ENCODE peak calls at places on chromosomes 6 and 20, in six cellular contexts. Q, W, U, D, B and C are unnamed samples.

GRCh38 chr6:132830236-132830799 is 15.9 kb downstream of the RPS12 start:
- DNase-seq in Q (no peak), W (no peak), U (no peak), D (no peak), B (peak), C (no peak)

GRCh38 chr6:2503816-2504494 is 246.8 kb downstream of the MYLK4 start:
- DNase-seq in Q (no peak), W (no peak), U (no peak), D (no peak), B (peak), C (no peak)

GRCh38 chr6:76003686-76004085 is 68.8 kb downstream of the IMPG1 start:
- DNase-seq in Q (no peak), W (no peak), U (no peak), D (no peak), B (no peak), C (no peak)

GRCh38 chr6:5679696-5680494 is 326.8 kb downstream of the NRN1 start:
- DNase-seq in Q (peak), W (no peak), U (no peak), D (no peak), B (no peak), C (no peak)

GRCh38 chr6:116556065-116556464 is 2.5 kb downstream of the CALHM4 start:
- DNase-seq in Q (no peak), W (no peak), U (no peak), D (no peak), B (peak), C (no peak)

GRCh38 chr6:150143521-150144293 is 863 bp downstream of the PPP1R14C start:
- DNase-seq in Q (no peak), W (no peak), U (no peak), D (peak), B (no peak), C (no peak)

GRCh38 chr6:95923518-95923917 is 92.3 kb upstream of the FUT9 start:
- DNase-seq in Q (peak), W (peak), U (no peak), D (no peak), B (no peak), C (no peak)

GRCh38 chr6:28489366-28490190 is 26.0 kb downstream of the GPX6 start:
- DNase-seq in Q (peak), W (peak), U (peak), D (peak), B (peak), C (no peak)

GRCh38 chr20:25272223-25273000 is 24.5 kb downstream of the PYGB start:
- DNase-seq in Q (no peak), W (no peak), U (no peak), D (peak), B (peak), C (peak)

GRCh38 chr20:11032611-11033010 is 358.8 kb upstream of the JAG1 start:
- DNase-seq in Q (no peak), W (no peak), U (no peak), D (no peak), B (no peak), C (no peak)

GRCh38 chr6:73873081-73873480 is 177.1 kb downstream of the CD109 start:
- DNase-seq in Q (no peak), W (no peak), U (no peak), D (no peak), B (no peak), C (no peak)

GRCh38 chr6:45420909-45421699 is 43.4 kb upstream of the SUPT3H start:
- DNase-seq in Q (peak), W (peak), U (no peak), D (no peak), B (peak), C (no peak)

GRCh38 chr20:62409935-62410741 is 3.1 kb upstream of the CABLES2 start:
- DNase-seq in Q (peak), W (peak), U (peak), D (peak), B (peak), C (peak)

GRCh38 chr6:137307163-137307851 is 88.1 kb upstream of the IFNGR1 start:
- DNase-seq in Q (no peak), W (no peak), U (no peak), D (no peak), B (no peak), C (no peak)

GRCh38 chr6:20939161-20939775 is 405.0 kb downstream of the CDKAL1 start:
- DNase-seq in Q (no peak), W (no peak), U (no peak), D (no peak), B (no peak), C (no peak)

GRCh38 chr20:51382986-51383821 is 159.3 kb downstream of the NFATC2 start:
- DNase-seq in Q (no peak), W (no peak), U (no peak), D (no peak), B (no peak), C (no peak)

GRCh38 chr6:98146656-98147055 is 687.7 kb upstream of the POU3F2 start:
- DNase-seq in Q (no peak), W (no peak), U (no peak), D (no peak), B (no peak), C (no peak)

GRCh38 chr6:170037541-170038250 is 253.2 kb downstream of the DLL1 start:
- DNase-seq in Q (no peak), W (no peak), U (no peak), D (no peak), B (no peak), C (no peak)

GRCh38 chr6:117920493-117920845 is 13.4 kb downstream of the SLC35F1 start:
- DNase-seq in Q (no peak), W (no peak), U (no peak), D (no peak), B (no peak), C (no peak)

GRCh38 chr6:13741358-13741757 is 29.7 kb upstream of the RANBP9 start:
- DNase-seq in Q (no peak), W (no peak), U (no peak), D (no peak), B (no peak), C (no peak)

GRCh38 chr6:166780284-166780683 is 153.2 kb upstream of the RPS6KA2 start:
- DNase-seq in Q (no peak), W (no peak), U (no peak), D (no peak), B (no peak), C (no peak)

GRCh38 chr6:118495639-118496296 is 52.3 kb upstream of the PLN start:
- DNase-seq in Q (no peak), W (no peak), U (no peak), D (no peak), B (peak), C (no peak)

GRCh38 chr6:140779991-140780596 is 1352.6 kb upstream of the GJE1 start:
- DNase-seq in Q (no peak), W (no peak), U (no peak), D (no peak), B (peak), C (no peak)

GRCh38 chr6:14711056-14711703 is 534.7 kb upstream of the JARID2 start:
- DNase-seq in Q (peak), W (peak), U (no peak), D (no peak), B (peak), C (no peak)

GRCh38 chr6:160393966-160394653 is 45.9 kb downstream of the SLC22A3 start:
- DNase-seq in Q (no peak), W (no peak), U (no peak), D (no peak), B (peak), C (no peak)

GRCh38 chr20:688809-689208 is 13.2 kb upstream of the SCRT2 start:
- DNase-seq in Q (no peak), W (no peak), U (no peak), D (no peak), B (peak), C (no peak)

GRCh38 chr20:23320317-23320716 is 30.3 kb upstream of the NXT1 start:
- DNase-seq in Q (no peak), W (no peak), U (no peak), D (no peak), B (peak), C (no peak)

GRCh38 chr6:26538936-26539615 is 910 bp downstream of the HMGN4 start:
- DNase-seq in Q (no peak), W (no peak), U (no peak), D (no peak), B (peak), C (no peak)

GRCh38 chr6:31585531-31585930 is 546 bp upstream of the LST1 start:
- DNase-seq in Q (no peak), W (peak), U (no peak), D (no peak), B (no peak), C (no peak)
- TF ChIP-seq CTCF in Q (peak), W (peak), U (peak), D (no peak), B (peak), C (no peak)

GRCh38 chr6:120764312-120764711 is 570.0 kb downstream of the TBC1D32 start:
- DNase-seq in Q (no peak), W (no peak), U (no peak), D (no peak), B (no peak), C (no peak)
- TF ChIP-seq CTCF in Q (no peak), W (no peak), U (no peak), D (no peak), B (no peak), C (no peak)

GRCh38 chr6:68343901-68344300 is 291.2 kb upstream of the ADGRB3 start:
- DNase-seq in Q (no peak), W (peak), U (no peak), D (no peak), B (peak), C (no peak)
- TF ChIP-seq CTCF in Q (peak), W (peak), U (no peak), D (no peak), B (peak), C (no peak)

GRCh38 chr20:15811951-15812350 is 761.3 kb downstream of the KIF16B start:
- DNase-seq in Q (no peak), W (no peak), U (no peak), D (no peak), B (no peak), C (no peak)

GRCh38 chr20:15812696-15813095 is 760.6 kb downstream of the KIF16B start:
- DNase-seq in Q (no peak), W (no peak), U (no peak), D (no peak), B (no peak), C (no peak)

GRCh38 chr20:15802020-15802419 is 771.2 kb downstream of the KIF16B start:
- DNase-seq in Q (no peak), W (no peak), U (no peak), D (no peak), B (no peak), C (no peak)

DNA sequence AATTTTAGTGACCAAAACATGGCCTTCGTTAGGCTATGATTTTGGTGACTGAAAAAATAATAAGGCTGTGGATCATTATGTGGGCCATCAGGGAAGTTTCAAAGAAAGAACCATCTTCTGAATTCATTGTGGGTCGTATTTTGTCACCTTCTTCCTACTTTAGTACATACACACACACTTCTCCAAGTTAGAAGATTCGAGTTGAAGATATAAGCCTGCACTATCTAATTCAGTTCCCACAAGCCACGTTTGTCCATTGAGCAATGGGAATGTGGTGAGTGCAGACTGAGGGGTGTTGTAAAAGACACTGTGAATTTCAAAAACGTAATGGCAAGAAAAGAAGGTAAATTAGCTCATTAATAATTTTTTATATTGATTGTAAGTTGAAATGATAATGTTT is 766.0 kb downstream of the KIF16B start:
- DNase-seq in Q (no peak), W (no peak), U (no peak), D (no peak), B (no peak), C (no peak)
- TF ChIP-seq CTCF in Q (no peak), W (no peak), U (no peak), D (no peak), B (no peak), C (no peak)

GRCh38 chr6:155340464-155341129 is 26.3 kb upstream of the TFB1M start:
- DNase-seq in Q (no peak), W (no peak), U (no peak), D (no peak), B (peak), C (no peak)
- TF ChIP-seq CTCF in Q (no peak), W (no peak), U (no peak), D (no peak), B (peak), C (no peak)

DNA sequence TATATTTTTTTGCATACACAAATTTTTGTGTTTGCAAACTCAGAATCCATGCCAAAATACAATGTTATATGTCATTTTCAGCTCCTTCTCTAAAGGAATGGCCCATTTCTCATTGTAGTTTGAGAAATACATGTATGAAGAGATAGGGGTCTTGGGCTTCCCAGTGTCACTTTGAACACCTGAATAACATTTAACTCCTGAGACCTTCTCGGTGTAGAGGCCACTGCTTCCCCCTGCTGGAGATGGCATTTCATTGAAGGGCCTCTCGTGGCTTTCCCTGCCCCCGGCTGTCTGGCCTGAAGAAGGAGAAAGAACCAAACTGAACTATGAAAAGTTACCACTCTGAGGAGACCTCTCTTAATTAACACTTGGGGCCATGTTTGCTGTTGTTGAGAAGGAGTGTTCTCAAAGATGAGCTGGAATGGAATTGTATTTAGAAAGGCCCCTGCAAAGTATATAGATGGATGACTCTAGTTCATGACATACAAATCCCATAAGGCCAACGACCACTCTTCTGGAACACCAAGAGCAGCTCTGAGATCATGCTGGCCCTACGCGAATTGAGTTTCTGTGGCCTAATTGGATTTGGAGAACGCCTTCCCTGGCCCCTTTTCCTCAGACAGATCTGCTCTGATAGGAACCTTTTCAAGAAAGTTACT is 58.8 kb downstream of the VAPB start:
- DNase-seq in Q (peak), W (no peak), U (peak), D (no peak), B (peak), C (no peak)
- TF ChIP-seq CTCF in Q (peak), W (peak), U (peak), D (peak), B (peak), C (no peak)

GRCh38 chr6:107564223-107564855 is 74.4 kb downstream of the SOBP start:
- DNase-seq in Q (no peak), W (no peak), U (no peak), D (no peak), B (no peak), C (no peak)
- TF ChIP-seq CTCF in Q (no peak), W (no peak), U (no peak), D (no peak), B (no peak), C (no peak)

GRCh38 chr6:43204271-43205105 is 22.5 kb downstream of the CUL9 start:
- DNase-seq in Q (no peak), W (no peak), U (no peak), D (no peak), B (no peak), C (no peak)

GRCh38 chr6:43203029-43203717 is 21.2 kb downstream of the CUL9 start:
- DNase-seq in Q (no peak), W (no peak), U (no peak), D (no peak), B (no peak), C (no peak)

GRCh38 chr6:43203718-43204095 is 21.7 kb downstream of the CUL9 start:
- DNase-seq in Q (no peak), W (no peak), U (no peak), D (no peak), B (no peak), C (no peak)

GRCh38 chr6:43205849-43206248 is 23.4 kb downstream of the DNPH1 start:
- DNase-seq in Q (no peak), W (no peak), U (no peak), D (no peak), B (no peak), C (no peak)

GRCh38 chr6:43207286-43207685 is 22.0 kb downstream of the DNPH1 start:
- DNase-seq in Q (no peak), W (no peak), U (no peak), D (no peak), B (no peak), C (no peak)
- TF ChIP-seq CTCF in Q (no peak), W (no peak), U (no peak), D (no peak), B (no peak), C (no peak)

GRCh38 chr20:43209831-43210230 is 20.1 kb upstream of the PTPRT start:
- DNase-seq in Q (no peak), W (no peak), U (no peak), D (no peak), B (no peak), C (no peak)

DNA sequence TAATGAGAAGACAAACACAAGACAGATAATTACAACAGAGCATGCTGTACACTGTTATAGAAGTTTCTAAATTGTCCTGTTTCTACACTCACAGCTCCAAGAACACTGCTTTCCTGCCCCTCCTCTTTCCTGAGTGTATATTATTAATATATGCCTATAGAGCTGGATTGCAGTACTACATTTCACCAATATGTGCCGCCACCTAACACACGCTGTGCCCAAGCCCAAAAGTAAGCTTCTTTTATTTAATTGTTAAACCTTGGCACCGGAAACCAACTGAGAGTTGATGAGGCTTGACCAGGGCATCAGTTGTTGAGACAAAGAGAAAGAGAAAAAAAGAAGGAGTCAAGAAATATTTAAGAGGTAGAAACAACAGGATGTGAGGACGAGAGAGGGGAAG is 16.0 kb upstream of the PTPRT start:
- DNase-seq in Q (no peak), W (no peak), U (no peak), D (no peak), B (no peak), C (no peak)
- TF ChIP-seq CTCF in Q (no peak), W (no peak), U (peak), D (no peak), B (no peak), C (no peak)